ENCODE peak calls at places on chromosomes 16 and 17, in five cellular contexts. One of them, this sample, is unnamed.
A peak's percentile ranks its signal among the peaks of the same experiment; 100 is the strongest.

GRCh38 chr17:82536220-82537201 is 17.0 kb downstream of the FOXK2 start:
- DNase-seq in CD4-positive, alpha-beta T cell: no peak
- DNase-seq in A549: no peak
- DNase-seq in LoVo: no peak
- DNase-seq in naive B cell: no peak
- DNase-seq in this sample: no peak

GRCh38 chr17:81052199-81052997 is 17.4 kb downstream of the BAIAP2 start:
- DNase-seq in CD4-positive, alpha-beta T cell: no peak
- DNase-seq in A549: no peak
- DNase-seq in LoVo: no peak
- DNase-seq in naive B cell: no peak
- DNase-seq in this sample: no peak

GRCh38 chr16:69451166-69451565 is 26.7 kb downstream of the CYB5B start:
- DNase-seq in CD4-positive, alpha-beta T cell: no peak
- DNase-seq in A549: no peak
- DNase-seq in LoVo: no peak
- DNase-seq in naive B cell: no peak
- DNase-seq in this sample: no peak

GRCh38 chr17:3695723-3696411 is at the start of gene P2RX5:
- DNase-seq in CD4-positive, alpha-beta T cell: peak; percentile 23
- DNase-seq in A549: no peak
- DNase-seq in LoVo: peak; percentile 34
- DNase-seq in naive B cell: peak; percentile 69
- DNase-seq in this sample: no peak

GRCh38 chr17:44344939-44345496 is at the start of gene GRN:
- DNase-seq in CD4-positive, alpha-beta T cell: peak; percentile 80
- DNase-seq in A549: peak; percentile 100
- DNase-seq in LoVo: peak; percentile 97
- DNase-seq in naive B cell: peak; percentile 85
- DNase-seq in this sample: peak; percentile 97

GRCh38 chr16:8572063-8572918 is 18.0 kb downstream of the TMEM114 start:
- DNase-seq in CD4-positive, alpha-beta T cell: no peak
- DNase-seq in A549: no peak
- DNase-seq in LoVo: no peak
- DNase-seq in naive B cell: no peak
- DNase-seq in this sample: no peak

GRCh38 chr16:71933913-71934696 is 38.8 kb downstream of the IST1 start:
- DNase-seq in CD4-positive, alpha-beta T cell: no peak
- DNase-seq in A549: no peak
- DNase-seq in LoVo: no peak
- DNase-seq in naive B cell: no peak
- DNase-seq in this sample: no peak

GRCh38 chr17:65261152-65261551 is 124.0 kb downstream of the RGS9 start:
- DNase-seq in CD4-positive, alpha-beta T cell: no peak
- DNase-seq in A549: no peak
- DNase-seq in LoVo: no peak
- DNase-seq in naive B cell: no peak
- DNase-seq in this sample: no peak

GRCh38 chr17:42389902-42390301 is 1.7 kb upstream of the STAT3 start:
- DNase-seq in CD4-positive, alpha-beta T cell: no peak
- DNase-seq in A549: no peak
- DNase-seq in LoVo: no peak
- DNase-seq in naive B cell: no peak
- DNase-seq in this sample: no peak

GRCh38 chr17:32240745-32241144 is 24.9 kb upstream of the RHBDL3 start:
- DNase-seq in CD4-positive, alpha-beta T cell: no peak
- DNase-seq in A549: no peak
- DNase-seq in LoVo: no peak
- DNase-seq in naive B cell: no peak
- DNase-seq in this sample: no peak

GRCh38 chr16:16150117-16150877 is 73.0 kb downstream of the ABCC6 start:
- DNase-seq in CD4-positive, alpha-beta T cell: no peak
- DNase-seq in A549: no peak
- DNase-seq in LoVo: no peak
- DNase-seq in naive B cell: no peak
- DNase-seq in this sample: no peak

GRCh38 chr17:64152428-64153125 is 22.6 kb upstream of the ERN1 start:
- DNase-seq in CD4-positive, alpha-beta T cell: no peak
- DNase-seq in A549: no peak
- DNase-seq in LoVo: no peak
- DNase-seq in naive B cell: no peak
- DNase-seq in this sample: no peak

GRCh38 chr16:16021988-16022682 is 72.7 kb downstream of the ABCC1 start:
- DNase-seq in CD4-positive, alpha-beta T cell: no peak
- DNase-seq in A549: peak; percentile 98
- DNase-seq in LoVo: peak; percentile 90
- DNase-seq in naive B cell: no peak
- DNase-seq in this sample: peak; percentile 87

GRCh38 chr16:69496376-69496775 is 69.4 kb upstream of the NFAT5 start:
- DNase-seq in CD4-positive, alpha-beta T cell: no peak
- DNase-seq in A549: no peak
- DNase-seq in LoVo: no peak
- DNase-seq in naive B cell: no peak
- DNase-seq in this sample: no peak

GRCh38 chr17:78497115-78497540 is 80.1 kb downstream of the DNAH17 start:
- DNase-seq in CD4-positive, alpha-beta T cell: peak; percentile 40
- DNase-seq in A549: peak; percentile 97
- DNase-seq in LoVo: peak; percentile 61
- DNase-seq in naive B cell: peak; percentile 23
- DNase-seq in this sample: peak; percentile 41

GRCh38 chr17:40541873-40542561 is 23.3 kb downstream of the CCR7 start:
- DNase-seq in CD4-positive, alpha-beta T cell: no peak
- DNase-seq in A549: no peak
- DNase-seq in LoVo: no peak
- DNase-seq in naive B cell: no peak
- DNase-seq in this sample: no peak

GRCh38 chr16:58393138-58393504 is 850 bp downstream of the GINS3 start:
- DNase-seq in CD4-positive, alpha-beta T cell: no peak
- DNase-seq in A549: peak; percentile 21
- DNase-seq in LoVo: peak; percentile 12
- DNase-seq in naive B cell: no peak
- DNase-seq in this sample: no peak

GRCh38 chr16:14384745-14385144 is 245.3 kb downstream of the PARN start:
- DNase-seq in CD4-positive, alpha-beta T cell: no peak
- DNase-seq in A549: no peak
- DNase-seq in LoVo: no peak
- DNase-seq in naive B cell: no peak
- DNase-seq in this sample: no peak

GRCh38 chr17:42748202-42748905 is 3.5 kb upstream of the EZH1 start:
- DNase-seq in CD4-positive, alpha-beta T cell: no peak
- DNase-seq in A549: no peak
- DNase-seq in LoVo: no peak
- DNase-seq in naive B cell: no peak
- DNase-seq in this sample: no peak

GRCh38 chr17:50919321-50920040 is 53.3 kb upstream of the TOB1 start:
- DNase-seq in CD4-positive, alpha-beta T cell: peak; percentile 74
- DNase-seq in A549: peak; percentile 99
- DNase-seq in LoVo: peak; percentile 68
- DNase-seq in naive B cell: peak; percentile 11
- DNase-seq in this sample: no peak

GRCh38 chr17:67059372-67059771 is 15.0 kb downstream of the CACNG1 start:
- DNase-seq in CD4-positive, alpha-beta T cell: no peak
- DNase-seq in A549: no peak
- DNase-seq in LoVo: no peak
- DNase-seq in naive B cell: no peak
- DNase-seq in this sample: no peak

GRCh38 chr17:49512296-49513043 is 17.4 kb downstream of the NGFR start:
- DNase-seq in CD4-positive, alpha-beta T cell: no peak
- DNase-seq in A549: no peak
- DNase-seq in LoVo: no peak
- DNase-seq in naive B cell: no peak
- DNase-seq in this sample: no peak

GRCh38 chr16:86528061-86528929 is 18.0 kb downstream of the FOXF1 start:
- DNase-seq in CD4-positive, alpha-beta T cell: no peak
- DNase-seq in A549: no peak
- DNase-seq in LoVo: no peak
- DNase-seq in naive B cell: no peak
- DNase-seq in this sample: no peak

GRCh38 chr16:88556294-88556988 is 13.8 kb upstream of the ZC3H18 start:
- DNase-seq in CD4-positive, alpha-beta T cell: no peak
- DNase-seq in A549: no peak
- DNase-seq in LoVo: no peak
- DNase-seq in naive B cell: no peak
- DNase-seq in this sample: no peak

GRCh38 chr16:30562021-30562420 is 3.8 kb upstream of the ZNF764 start:
- DNase-seq in CD4-positive, alpha-beta T cell: no peak
- DNase-seq in A549: no peak
- DNase-seq in LoVo: no peak
- DNase-seq in naive B cell: no peak
- DNase-seq in this sample: no peak